ENCODE peak calls at places on chromosome 16, in four cellular contexts. A is ELF-1; G is activated CD4-positive, CD25-positive, alpha-beta regulatory T cell; T is RCC 7860. H is an unnamed sample.

GRCh38 chr16:80611930-80612327 is 71.1 kb downstream of the DYNLRB2 start:
- DNase-seq in A (no peak), T (no peak), G (no peak), H (no peak)

GRCh38 chr16:62966626-62967025 is 930.4 kb upstream of the CDH8 start:
- DNase-seq in G (no peak), A (no peak), T (no peak), H (no peak)

GRCh38 chr16:23145608-23146007 is 3.6 kb downstream of the USP31 start:
- DNase-seq in G (no peak), A (peak; percentile 33), T (peak; percentile 84), H (no peak)

GRCh38 chr16:58110590-58111330 is 18.4 kb downstream of the CFAP20 start:
- DNase-seq in T (peak; percentile 17), G (no peak), A (peak; percentile 66), H (no peak)

GRCh38 chr16:29862383-29862883 is 593 bp downstream of the CDIPT start:
- DNase-seq in A (peak; percentile 47), T (peak; percentile 5), G (no peak), H (peak; percentile 24)

GRCh38 chr16:3266873-3267537 is 10.6 kb upstream of the MEFV start:
- DNase-seq in T (peak; percentile 25), G (no peak), A (peak; percentile 21), H (no peak)

GRCh38 chr16:30953511-30954124 is 3.9 kb upstream of the SETD1A start:
- DNase-seq in T (peak; percentile 16), G (peak; percentile 17), A (peak; percentile 93), H (no peak)

GRCh38 chr16:87086156-87086555 is 231.0 kb downstream of the C16orf95 start:
- DNase-seq in T (peak; percentile 6), A (no peak), G (no peak), H (no peak)

GRCh38 chr16:26717826-26718225 is 348.9 kb upstream of the C16orf82 start:
- DNase-seq in G (no peak), A (no peak), T (no peak), H (no peak)

GRCh38 chr16:19299565-19299964 is 14.0 kb downstream of the CLEC19A start:
- DNase-seq in T (no peak), G (no peak), A (no peak), H (no peak)

GRCh38 chr16:85616608-85617311 is 3.6 kb downstream of the GSE1 start:
- DNase-seq in A (no peak), G (no peak), T (no peak), H (peak; percentile 61)

GRCh38 chr16:79418588-79418987 is 181.9 kb downstream of the MAF start:
- DNase-seq in A (no peak), G (no peak), T (no peak), H (no peak)

GRCh38 chr16:66204761-66205160 is 161.7 kb upstream of the CDH5 start:
- DNase-seq in G (no peak), A (no peak), T (no peak), H (no peak)